ENCODE peak calls at places on chromosomes 11 and 22, in nine cellular contexts. E, K, N, J, T, R, C, M and B are unnamed samples.

GRCh38 chr11:2975594-2975993 is 16.5 kb downstream of the NAP1L4 start:
- DNase-seq in C (no peak), K (peak), E (peak), J (peak), T (no peak), N (peak), M (no peak), R (peak), B (peak)

GRCh38 chr22:42285604-42286003 is 15.2 kb upstream of the TCF20 start:
- DNase-seq in C (no peak), N (no peak), K (no peak), M (no peak), E (no peak), R (no peak), J (no peak), T (peak), B (no peak)

GRCh38 chr11:131217313-131218297 is 152.8 kb upstream of the NTM start:
- DNase-seq in R (no peak), J (no peak), E (no peak), C (no peak), M (no peak), N (no peak), T (no peak), K (no peak), B (no peak)

GRCh38 chr22:29482253-29482652 is 2.2 kb downstream of the NEFH start:
- DNase-seq in C (no peak), E (no peak), R (no peak), M (peak), T (no peak), N (no peak), J (no peak), K (no peak), B (no peak)

GRCh38 chr11:15770798-15771414 is 585.4 kb downstream of the SOX6 start:
- DNase-seq in T (no peak), R (peak), J (no peak), C (no peak), K (peak), M (no peak), N (peak), E (peak), B (peak)

GRCh38 chr22:26891431-26891830 is 234.0 kb downstream of the MIAT start:
- DNase-seq in E (no peak), M (no peak), R (no peak), J (no peak), K (no peak), N (no peak), C (no peak), T (no peak), B (no peak)

GRCh38 chr11:10727259-10727851 is 23.7 kb upstream of the CTR9 start:
- DNase-seq in K (no peak), T (no peak), E (no peak), C (no peak), R (no peak), N (no peak), J (no peak), M (no peak), B (no peak)

GRCh38 chr22:18104566-18104965 is 6.0 kb upstream of the TUBA8 start:
- DNase-seq in M (no peak), J (no peak), R (peak), N (peak), E (no peak), C (no peak), T (no peak), K (no peak), B (no peak)

GRCh38 chr11:67281552-67282150 is 7.5 kb upstream of the ANKRD13D start:
- DNase-seq in R (no peak), C (no peak), T (peak), K (no peak), E (no peak), M (no peak), J (no peak), N (no peak), B (no peak)

GRCh38 chr11:62137881-62138629 is 14.2 kb downstream of the INCENP start:
- DNase-seq in N (no peak), E (no peak), J (no peak), C (no peak), K (no peak), M (peak), T (no peak), R (no peak), B (no peak)

GRCh38 chr22:44685384-44686056 is 16.5 kb upstream of the PRR5 start:
- DNase-seq in C (no peak), J (peak), K (peak), M (no peak), N (peak), R (peak), E (peak), T (no peak), B (peak)

GRCh38 chr11:27839226-27839913 is 139.1 kb upstream of the BDNF start:
- DNase-seq in E (no peak), N (peak), K (no peak), M (no peak), R (peak), T (no peak), C (no peak), J (no peak), B (no peak)

GRCh38 chr11:77617892-77618291 is 19.7 kb downstream of the CLNS1A start:
- DNase-seq in K (no peak), E (no peak), J (no peak), T (no peak), C (no peak), R (no peak), N (no peak), M (no peak), B (no peak)

GRCh38 chr11:116646191-116646590 is 126.6 kb downstream of the BUD13 start:
- DNase-seq in C (no peak), M (no peak), J (no peak), E (no peak), R (no peak), T (no peak), N (no peak), K (no peak), B (no peak)

GRCh38 chr11:12005061-12005460 is 3.4 kb downstream of the DKK3 start:
- DNase-seq in J (no peak), N (no peak), C (no peak), M (no peak), K (no peak), T (no peak), R (no peak), E (no peak), B (no peak)

GRCh38 chr11:100576044-100577021 is 110.8 kb upstream of the ARHGAP42 start:
- DNase-seq in C (no peak), K (peak), J (no peak), T (no peak), N (peak), E (no peak), M (no peak), R (peak), B (peak)

GRCh38 chr22:37263966-37264887 is 18.1 kb upstream of the CYTH4 start:
- DNase-seq in N (no peak), C (no peak), J (no peak), T (no peak), R (no peak), E (no peak), K (no peak), M (no peak), B (no peak)

GRCh38 chr22:21448627-21449416 is 18.4 kb upstream of the TMEM191C start:
- DNase-seq in E (peak), T (peak), J (no peak), N (no peak), C (no peak), R (no peak), K (no peak), M (peak), B (no peak)

GRCh38 chr11:79570104-79570503 is 129.3 kb upstream of the TENM4 start:
- DNase-seq in C (no peak), K (no peak), R (no peak), N (no peak), T (no peak), E (no peak), M (no peak), J (no peak), B (no peak)

GRCh38 chr11:10017050-10017449 is 277.0 kb downstream of the SBF2 start:
- DNase-seq in E (no peak), T (no peak), K (no peak), M (no peak), N (no peak), J (no peak), R (no peak), C (no peak), B (no peak)

GRCh38 chr22:48222742-48223487 is 1460.5 kb downstream of the TBC1D22A start:
- DNase-seq in T (no peak), K (no peak), R (no peak), N (no peak), C (no peak), E (no peak), M (no peak), J (no peak), B (no peak)

GRCh38 chr11:96246718-96247540 is 96.1 kb downstream of the MAML2 start:
- DNase-seq in T (no peak), N (no peak), M (no peak), C (no peak), K (no peak), J (no peak), E (no peak), R (no peak), B (peak)

GRCh38 chr22:37147186-37147990 is 2.3 kb downstream of the IL2RB start:
- DNase-seq in C (no peak), E (no peak), M (no peak), T (peak), J (no peak), N (no peak), R (no peak), K (no peak), B (no peak)

GRCh38 chr22:27475548-27475897 is 326.0 kb downstream of the MN1 start:
- DNase-seq in M (no peak), J (no peak), K (no peak), T (no peak), N (peak), C (no peak), E (no peak), R (no peak), B (no peak)

GRCh38 chr11:84549221-84549620 is 1077.9 kb downstream of the DLG2 start:
- DNase-seq in R (no peak), J (no peak), E (no peak), M (no peak), T (no peak), C (no peak), N (peak), K (no peak), B (no peak)

GRCh38 chr11:115721309-115722007 is 217.2 kb upstream of the CADM1 start:
- DNase-seq in E (no peak), M (no peak), N (no peak), T (peak), C (no peak), K (no peak), J (no peak), R (no peak), B (no peak)

GRCh38 chr11:118090545-118091162 is 3.9 kb upstream of the SMIM35 start:
- DNase-seq in E (no peak), J (no peak), R (no peak), M (no peak), N (no peak), K (no peak), C (no peak), T (no peak), B (no peak)

GRCh38 chr11:76074178-76075112 is 131.9 kb downstream of the WNT11 start:
- DNase-seq in K (no peak), R (peak), J (no peak), T (no peak), C (no peak), N (peak), E (no peak), M (no peak), B (no peak)

GRCh38 chr22:34036936-34037335 is 116.7 kb upstream of the LARGE1 start:
- DNase-seq in R (no peak), J (no peak), T (no peak), E (no peak), M (no peak), N (no peak), K (no peak), C (no peak), B (no peak)

GRCh38 chr22:37843746-37844089 is 416 bp downstream of the ANKRD54 start:
- DNase-seq in E (no peak), M (peak), T (no peak), N (no peak), C (no peak), R (no peak), K (no peak), J (no peak), B (peak)

GRCh38 chr11:47002366-47002765 is 65.8 kb downstream of the CSTPP1 start:
- DNase-seq in R (peak), M (no peak), N (peak), J (no peak), K (no peak), T (no peak), E (no peak), C (no peak), B (no peak)

GRCh38 chr11:120215634-120216033 is 4.8 kb downstream of the OAF start:
- DNase-seq in J (no peak), T (peak), M (peak), K (no peak), E (peak), C (no peak), R (peak), N (peak), B (no peak)

GRCh38 chr22:23579870-23580585 is at the start of gene IGLL1:
- DNase-seq in T (no peak), K (no peak), M (no peak), C (no peak), J (no peak), R (no peak), E (no peak), N (no peak), B (no peak)
- TF ChIP-seq CTCF in T (no peak), K (no peak), M (no peak), C (no peak), J (no peak), R (no peak), E (no peak), N (no peak), B (no peak)

DNA sequence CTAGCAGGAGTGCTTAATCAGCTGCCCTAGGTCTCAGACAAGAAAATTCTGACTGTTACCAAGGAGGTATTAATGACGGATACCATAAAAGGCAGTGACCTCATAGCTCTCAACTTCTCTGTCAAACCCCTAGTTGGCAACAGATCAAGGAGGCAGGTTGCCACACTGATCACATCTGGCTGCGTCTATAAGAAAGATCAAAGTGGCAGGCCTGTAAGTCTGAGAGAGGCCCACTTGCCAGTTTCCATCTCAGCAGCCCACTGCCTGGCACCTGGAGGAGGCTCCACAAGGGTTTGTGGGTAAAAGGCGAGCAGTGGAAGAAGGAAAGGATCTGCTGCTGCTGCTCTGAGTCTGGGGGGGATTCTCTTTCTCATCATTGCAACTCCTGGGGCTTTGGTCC is 239.6 kb upstream of the MPPED2 start:
- DNase-seq in C (no peak), R (no peak), M (no peak), T (no peak), E (no peak), J (no peak), K (no peak), N (no peak), B (no peak)
- TF ChIP-seq CTCF in C (no peak), R (no peak), M (no peak), T (no peak), E (no peak), J (no peak), K (no peak), N (no peak), B (no peak)

DNA sequence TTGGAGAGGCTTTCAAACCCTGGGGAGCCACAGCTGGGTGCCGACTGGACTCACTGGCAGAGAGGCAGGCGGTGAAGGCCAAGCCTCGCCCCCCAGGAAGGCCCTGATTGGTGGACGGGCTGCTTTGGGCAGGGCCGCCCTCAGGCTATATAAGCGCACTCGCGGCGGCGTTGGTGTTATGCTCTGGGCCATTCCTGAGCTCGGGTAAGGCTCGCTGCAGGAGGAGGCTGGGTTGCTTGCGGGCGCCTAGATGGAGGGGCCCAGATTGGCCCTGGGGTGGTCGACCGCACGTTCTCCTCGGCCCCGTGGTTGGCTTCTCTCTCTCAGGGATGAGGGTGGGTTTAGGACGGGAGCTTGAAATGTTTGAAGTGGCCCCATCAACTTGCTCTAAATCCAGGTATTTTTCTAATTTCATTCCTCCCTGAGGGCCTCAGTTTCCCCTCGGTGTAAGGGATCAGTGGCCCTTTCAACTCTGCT is at the start of gene SPDYC:
- DNase-seq in K (no peak), M (no peak), J (no peak), C (no peak), N (no peak), R (no peak), E (no peak), T (peak), B (no peak)
- TF ChIP-seq CTCF in K (no peak), M (no peak), J (no peak), C (no peak), N (no peak), R (no peak), E (no peak), T (no peak), B (no peak)

DNA sequence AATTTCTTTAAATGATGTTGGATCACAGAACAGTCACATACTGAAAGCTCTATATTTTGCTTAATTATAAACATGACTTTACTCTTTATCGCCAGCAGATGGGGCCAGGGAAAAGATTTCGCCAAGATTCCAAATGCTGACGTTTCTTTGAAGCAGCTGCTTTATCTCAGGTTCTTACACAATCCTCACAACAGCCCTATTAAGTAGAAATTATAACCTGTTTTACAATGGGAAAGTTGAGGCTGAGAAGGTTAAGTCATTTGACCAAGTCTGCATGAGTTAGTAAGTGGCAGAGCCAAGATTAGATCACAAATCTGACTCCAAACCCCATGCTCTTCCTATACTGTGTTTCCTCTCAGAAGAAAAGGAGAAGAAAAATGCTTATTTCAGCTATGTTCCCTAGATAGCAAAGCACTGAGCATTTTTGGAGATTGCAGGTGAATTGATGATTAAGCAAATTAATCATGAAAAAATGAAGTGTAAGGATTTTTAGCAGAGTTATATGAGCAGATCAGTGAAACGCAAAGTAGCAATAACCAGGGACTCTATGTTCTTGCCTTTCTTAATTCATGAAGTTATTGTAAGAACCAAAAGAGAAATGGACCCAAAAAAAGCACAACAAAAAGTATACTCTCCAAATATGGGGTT is 79.0 kb downstream of the AASDHPPT start:
- DNase-seq in R (peak), K (peak), M (peak), E (peak), J (no peak), N (peak), T (no peak), C (peak), B (peak)
- TF ChIP-seq CTCF in R (peak), K (peak), M (no peak), E (peak), J (peak), N (peak), T (peak), C (peak), B (peak)

GRCh38 chr22:41197046-41197807 is 7.9 kb upstream of the L3MBTL2 start:
- DNase-seq in E (peak), J (peak), K (peak), T (peak), N (peak), M (peak), R (peak), C (no peak), B (peak)
- TF ChIP-seq CTCF in E (no peak), J (no peak), K (peak), T (peak), N (peak), M (no peak), R (no peak), C (no peak), B (no peak)

DNA sequence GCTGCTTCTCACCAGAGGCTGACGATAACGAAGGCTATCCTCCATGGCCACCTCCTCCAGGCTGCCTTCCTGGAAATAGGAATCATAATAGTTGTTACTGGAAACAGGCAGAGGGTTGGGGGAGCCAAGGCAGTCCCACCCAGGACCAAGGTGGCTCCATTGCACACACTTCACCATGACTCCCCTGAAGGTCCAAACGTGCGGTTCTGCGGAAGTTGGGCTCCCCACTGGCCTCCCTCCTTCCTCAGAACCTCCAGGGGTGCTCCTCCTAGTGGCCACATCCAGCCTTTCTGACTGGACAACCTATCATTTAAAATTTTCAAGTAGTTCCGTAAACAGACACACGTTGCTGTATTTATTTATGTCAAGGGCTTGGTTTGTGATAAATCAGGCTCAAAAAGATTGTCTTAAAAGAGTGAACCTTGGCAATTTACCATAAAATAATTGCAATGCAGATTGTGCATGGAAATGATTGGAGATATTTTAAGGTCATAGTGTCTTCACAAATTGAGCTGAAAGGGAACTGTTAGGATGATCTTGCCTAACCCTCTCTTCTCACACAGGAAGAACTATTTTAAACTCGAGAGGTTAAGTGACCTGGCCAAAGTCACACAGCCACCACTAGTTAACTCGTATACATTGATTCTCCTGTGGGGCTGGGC is 1.4 kb upstream of the TCN2 start:
- DNase-seq in M (no peak), R (peak), J (peak), N (peak), K (peak), T (no peak), C (no peak), E (peak), B (peak)
- TF ChIP-seq CTCF in M (no peak), R (peak), J (peak), N (peak), K (peak), T (peak), C (peak), E (peak), B (peak)

GRCh38 chr22:47125603-47126002 is 363.2 kb downstream of the TBC1D22A start:
- DNase-seq in N (no peak), M (no peak), R (peak), T (no peak), E (no peak), C (no peak), J (no peak), K (peak), B (no peak)
- TF ChIP-seq CTCF in N (peak), M (no peak), R (peak), T (no peak), E (no peak), C (peak), J (no peak), K (peak), B (no peak)

GRCh38 chr11:26551186-26551801 is 20.8 kb downstream of the MUC15 start:
- DNase-seq in T (no peak), M (no peak), R (peak), J (no peak), E (no peak), C (no peak), K (no peak), N (peak), B (no peak)
- TF ChIP-seq CTCF in T (no peak), M (no peak), R (peak), J (no peak), E (no peak), C (peak), K (peak), N (peak), B (no peak)